ENCODE peak calls at places on chromosomes 2 and 18, in seven cellular contexts. R is ovary, T is A549, Z is HepG2, G is GM12878, L is transverse colon, J is sigmoid colon. F is an unnamed sample.

GRCh38 chr2:3911891-3912455 is 208.6 kb downstream of the DCDC2C start:
- DNase-seq in T (no peak), Z (no peak), L (no peak), R (no peak), G (no peak), J (no peak), F (no peak)

GRCh38 chr18:61953161-61953560 is 60.4 kb upstream of the RNF152 start:
- DNase-seq in J (no peak), Z (no peak), T (no peak), R (no peak), G (no peak), L (no peak), F (no peak)

GRCh38 chr18:23260932-23261590 is 125.8 kb downstream of the CABLES1 start:
- DNase-seq in R (no peak), Z (no peak), T (no peak), L (no peak), G (no peak), J (no peak), F (no peak)

GRCh38 chr18:57649536-57650495 is 28.2 kb upstream of the NARS1 start:
- DNase-seq in Z (no peak), T (peak), L (no peak), R (no peak), J (no peak), G (peak), F (no peak)

GRCh38 chr2:171158790-171159325 is 1.8 kb downstream of the TLK1 start:
- DNase-seq in Z (no peak), J (no peak), R (no peak), G (no peak), T (peak), L (no peak), F (no peak)

GRCh38 chr2:121480826-121481225 is 49.9 kb upstream of the RNU4ATAC start:
- DNase-seq in R (peak), L (no peak), T (no peak), Z (no peak), G (no peak), J (peak), F (no peak)

GRCh38 chr2:139814458-139814857 is 1034.3 kb upstream of the NXPH2 start:
- DNase-seq in G (no peak), L (no peak), J (no peak), R (no peak), Z (no peak), T (no peak), F (no peak)

GRCh38 chr2:241126201-241126611 is 23.1 kb downstream of the PASK start:
- DNase-seq in G (no peak), R (no peak), J (peak), T (no peak), L (no peak), Z (no peak), F (no peak)

GRCh38 chr18:6487968-6488367 is 73.3 kb upstream of the L3MBTL4 start:
- DNase-seq in R (no peak), G (no peak), Z (no peak), J (no peak), T (no peak), L (no peak), F (no peak)

GRCh38 chr2:200585730-200586643 is at the start of gene AOX1:
- DNase-seq in R (peak), Z (peak), G (no peak), T (no peak), L (peak), J (peak), F (peak)

GRCh38 chr2:226354434-226354833 is 445.2 kb downstream of the IRS1 start:
- DNase-seq in Z (no peak), J (no peak), L (no peak), G (no peak), R (no peak), T (no peak), F (no peak)

GRCh38 chr2:131008967-131009366 is 84.3 kb downstream of the FAM168B start:
- DNase-seq in T (no peak), L (no peak), R (no peak), Z (no peak), J (no peak), G (no peak), F (no peak)

GRCh38 chr2:166727105-166727504 is 161.2 kb upstream of the XIRP2 start:
- DNase-seq in R (no peak), J (no peak), G (peak), L (no peak), T (no peak), Z (no peak), F (no peak)

GRCh38 chr2:127465258-127465657 is 47.0 kb downstream of the PROC start:
- DNase-seq in Z (no peak), R (no peak), L (no peak), J (no peak), T (no peak), G (no peak), F (no peak)

GRCh38 chr2:143083636-143084035 is 45.6 kb upstream of the ARHGAP15 start:
- DNase-seq in J (no peak), Z (no peak), L (no peak), R (no peak), G (no peak), T (no peak), F (no peak)

GRCh38 chr2:210092791-210093190 is 78.4 kb downstream of the KANSL1L start:
- DNase-seq in R (no peak), Z (no peak), J (no peak), G (no peak), T (no peak), L (no peak), F (no peak)

GRCh38 chr18:6650063-6650462 is 79.5 kb upstream of the ARHGAP28 start:
- DNase-seq in R (no peak), Z (no peak), G (no peak), J (no peak), T (no peak), L (no peak), F (no peak)

GRCh38 chr2:152548111-152548875 is 169.0 kb downstream of the PRPF40A start:
- DNase-seq in T (no peak), L (no peak), Z (no peak), G (no peak), R (no peak), J (no peak), F (no peak)

GRCh38 chr2:152546230-152546837 is 170.9 kb downstream of the PRPF40A start:
- DNase-seq in G (no peak), T (no peak), L (peak), J (no peak), Z (no peak), R (no peak), F (no peak)

GRCh38 chr2:152550386-152550785 is 166.9 kb downstream of the PRPF40A start:
- DNase-seq in L (no peak), J (no peak), R (no peak), T (no peak), Z (peak), G (no peak), F (no peak)

GRCh38 chr2:152548996-152549395 is 168.3 kb downstream of the PRPF40A start:
- DNase-seq in Z (no peak), J (no peak), R (no peak), G (no peak), T (no peak), L (no peak), F (no peak)

DNA sequence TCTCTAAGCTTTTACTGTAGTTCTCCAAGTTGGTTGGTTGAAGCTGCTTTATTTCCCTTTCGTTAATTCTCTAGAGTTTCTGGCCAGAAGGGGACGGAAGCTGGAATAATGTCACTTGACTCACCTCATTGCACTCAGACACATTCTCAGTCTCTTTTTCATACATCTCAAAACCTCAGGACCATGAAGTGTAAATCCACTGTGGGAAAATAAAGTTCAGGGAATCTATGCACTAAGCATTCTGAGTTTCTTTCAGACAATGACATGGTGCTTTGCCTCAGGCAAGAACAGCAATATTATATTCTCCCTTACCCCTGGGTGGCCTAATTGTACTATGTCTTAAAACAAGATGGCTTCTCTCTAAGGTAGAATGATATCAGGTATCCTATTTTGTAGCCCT is 167.8 kb downstream of the PRPF40A start:
- DNase-seq in G (no peak), L (no peak), Z (no peak), J (no peak), R (no peak), T (no peak), F (no peak)
- TF ChIP-seq EP300 in G (no peak), L (no peak), Z (no peak), J (no peak), R (no peak), T (no peak), F (no peak)

GRCh38 chr2:208782097-208782496 is 375.5 kb downstream of the PTH2R start:
- DNase-seq in G (no peak), R (no peak), J (no peak), Z (no peak), L (no peak), T (no peak), F (no peak)

GRCh38 chr2:208781166-208781565 is 374.6 kb downstream of the PTH2R start:
- DNase-seq in L (no peak), Z (no peak), T (no peak), R (no peak), G (no peak), J (no peak), F (no peak)

DNA sequence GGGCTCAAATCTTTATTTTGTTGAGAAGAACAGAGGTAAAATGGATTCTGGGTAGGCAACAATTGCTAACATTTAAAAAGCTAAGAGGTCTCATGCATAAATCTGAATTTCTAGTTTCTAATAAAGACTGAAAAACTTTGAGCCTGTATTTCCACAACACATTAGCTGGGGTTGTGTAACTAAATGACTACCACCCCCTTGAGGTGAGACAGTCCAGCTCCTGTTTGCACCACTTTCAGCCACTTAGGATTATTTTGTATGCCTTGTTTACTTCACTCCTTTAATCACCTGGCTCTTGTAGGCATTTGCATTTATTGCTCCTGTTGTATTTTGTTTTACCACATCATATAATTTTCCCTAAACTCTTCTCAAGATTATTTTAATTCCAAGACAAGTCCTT is 376.6 kb downstream of the PTH2R start:
- DNase-seq in G (no peak), L (peak), R (no peak), T (no peak), Z (peak), J (no peak), F (no peak)
- TF ChIP-seq EP300 in G (no peak), L (no peak), R (no peak), T (no peak), Z (no peak), J (no peak), F (no peak)

GRCh38 chr2:74531666-74532065 is 1.9 kb downstream of the HTRA2 start:
- DNase-seq in J (no peak), G (no peak), T (no peak), R (no peak), Z (no peak), L (no peak), F (no peak)

GRCh38 chr2:74530239-74531161 is 767 bp downstream of the HTRA2 start:
- DNase-seq in G (peak), T (peak), J (no peak), L (peak), R (no peak), Z (no peak), F (peak)

GRCh38 chr2:74528600-74529356 is 728 bp downstream of the AUP1 start:
- DNase-seq in L (peak), T (no peak), Z (peak), J (no peak), G (no peak), R (no peak), F (no peak)

GRCh38 chr2:74527741-74528140 is 1.7 kb upstream of the DQX1 start:
- DNase-seq in T (no peak), G (no peak), R (no peak), Z (no peak), J (no peak), L (no peak), F (no peak)

GRCh38 chr2:74529357-74530238 is at the start of the genes AUP1 and HTRA2:
- DNase-seq in T (peak), G (peak), R (peak), J (peak), Z (peak), L (peak), F (peak)
- TF ChIP-seq EP300 in T (no peak), G (no peak), R (peak), J (no peak), Z (peak), L (peak), F (peak)

DNA sequence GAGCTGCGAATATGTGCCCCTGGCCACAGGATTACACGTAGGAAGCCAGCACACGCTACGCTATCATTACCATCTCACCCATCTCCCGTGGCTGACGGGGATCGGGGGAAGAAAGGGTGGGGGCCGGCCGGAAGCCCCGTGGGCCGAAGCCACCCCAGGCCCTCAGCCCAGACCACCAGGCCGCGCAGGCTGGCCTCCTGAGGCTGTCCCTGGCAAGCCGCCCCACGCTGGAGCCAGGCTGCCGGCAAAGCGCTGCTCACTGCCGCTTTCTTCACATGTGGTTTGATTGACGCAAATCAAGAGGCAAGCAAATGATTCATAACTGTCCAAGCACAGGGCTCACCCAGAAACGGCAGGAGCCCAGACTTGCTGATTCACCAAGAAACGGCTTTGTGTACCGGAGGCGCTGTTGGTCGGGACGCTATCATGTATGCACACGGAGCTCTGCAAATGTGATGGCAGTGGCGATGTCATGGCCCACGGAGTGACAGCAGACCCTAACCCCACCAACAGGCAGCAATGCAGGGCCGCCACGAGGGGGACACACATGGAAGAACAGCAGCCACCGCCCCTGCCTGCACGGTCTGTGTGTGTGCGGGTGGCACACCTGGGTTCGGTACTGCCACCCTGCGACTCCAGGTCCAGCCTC is 125.7 kb downstream of the HDAC4 start:
- DNase-seq in T (peak), R (peak), L (peak), Z (no peak), G (no peak), J (peak), F (peak)
- TF ChIP-seq EP300 in T (peak), R (no peak), L (no peak), Z (no peak), G (peak), J (no peak), F (no peak)

GRCh38 chr2:235394278-235394828 is 99.5 kb upstream of the AGAP1 start:
- DNase-seq in J (no peak), G (no peak), Z (peak), L (no peak), R (no peak), T (peak), F (no peak)
- TF ChIP-seq EP300 in J (no peak), G (no peak), Z (no peak), L (no peak), R (no peak), T (peak), F (no peak)

DNA sequence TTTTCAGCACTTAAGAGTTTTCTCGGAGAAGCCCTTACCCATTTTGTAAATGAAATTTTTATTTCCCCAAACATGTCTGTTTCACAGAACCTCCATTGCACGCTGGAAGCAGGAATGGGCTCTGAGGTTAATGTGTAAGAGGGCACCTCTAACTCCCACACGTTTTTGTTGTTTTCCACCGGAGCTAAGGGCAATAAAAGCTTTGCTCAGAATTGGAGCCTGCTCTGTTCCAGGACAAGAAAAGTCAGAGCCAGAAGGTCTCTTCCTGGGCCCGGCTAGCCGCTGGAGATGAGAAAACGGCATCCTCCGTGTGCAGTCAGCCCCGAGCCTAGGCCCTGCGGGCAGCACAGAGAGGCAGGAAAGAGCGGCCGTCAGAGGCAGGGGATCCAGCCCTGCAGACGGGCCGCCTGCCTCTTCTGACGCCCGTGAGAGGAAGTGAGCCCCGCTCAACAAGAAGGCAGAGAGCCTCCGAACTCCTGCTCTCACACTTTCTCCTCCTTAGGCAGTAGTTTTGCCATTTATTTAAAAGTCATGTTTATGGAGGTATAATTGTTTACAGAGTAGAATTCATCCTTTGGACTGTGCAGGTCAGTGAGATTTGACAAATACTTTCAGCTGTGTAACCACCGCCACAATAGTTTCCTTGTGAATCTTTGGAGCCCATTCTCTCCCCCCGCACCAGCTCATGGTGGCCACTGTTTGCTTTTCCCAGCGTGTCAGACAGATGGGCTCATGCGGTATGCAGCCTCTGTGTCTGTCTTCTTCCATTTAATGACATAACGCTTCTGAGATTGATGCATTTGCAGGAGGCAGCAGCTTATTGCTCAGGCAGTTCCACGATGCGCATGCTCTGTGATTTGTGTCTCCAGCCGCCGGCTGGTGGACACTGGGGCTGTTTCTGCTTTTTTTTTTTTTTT is 117.3 kb downstream of the GALR1 start:
- DNase-seq in Z (peak), G (no peak), L (peak), T (peak), J (no peak), R (no peak), F (no peak)
- TF ChIP-seq EP300 in Z (no peak), G (no peak), L (no peak), T (no peak), J (no peak), R (no peak), F (no peak)

F was measured in upper lobe of left lung.